ENCODE peak calls at places on chromosomes 6 and 20, in ten cellular contexts. One of them, this sample, is unnamed.

GRCh38 chr20:43961116-43961515 is 46.5 kb downstream of the TOX2 start:
- DNase-seq in stimulated activated CD8-positive, alpha-beta memory T cell treated with anti-CD3 and anti-CD28 coated beads, Interleukin-7, amount 100 ng/mL, for 4 hours: no peak
- DNase-seq in T-helper 17 cell: no peak
- DNase-seq in GDM1: no peak
- DNase-seq in HT1080: no peak
- DNase-seq in stimulated activated naive CD8-positive, alpha-beta T cell treated with anti-CD3 and anti-CD28 coated beads, Interleukin-15, Interleukin-2, amounts not matched to agents 100 U/mL and 50 U/mL, for 24 hours: no peak
- DNase-seq in effector CD4-positive, alpha-beta T cell: no peak
- DNase-seq in C1 segment of cervical spinal cord: no peak
- DNase-seq in right cardiac atrium: no peak
- DNase-seq in NCI-H510A: no peak
- DNase-seq in this sample: no peak

GRCh38 chr20:51732454-51732791 is 35.8 kb downstream of the ATP9A start:
- DNase-seq in stimulated activated CD8-positive, alpha-beta memory T cell treated with anti-CD3 and anti-CD28 coated beads, Interleukin-7, amount 100 ng/mL, for 4 hours: no peak
- DNase-seq in T-helper 17 cell: no peak
- DNase-seq in GDM1: no peak
- DNase-seq in HT1080: no peak
- DNase-seq in stimulated activated naive CD8-positive, alpha-beta T cell treated with anti-CD3 and anti-CD28 coated beads, Interleukin-15, Interleukin-2, amounts not matched to agents 100 U/mL and 50 U/mL, for 24 hours: no peak
- DNase-seq in effector CD4-positive, alpha-beta T cell: no peak
- DNase-seq in C1 segment of cervical spinal cord: no peak
- DNase-seq in right cardiac atrium: no peak
- DNase-seq in NCI-H510A: no peak
- DNase-seq in this sample: no peak

GRCh38 chr6:125099211-125100017 is 54.2 kb upstream of the TPD52L1 start:
- DNase-seq in stimulated activated CD8-positive, alpha-beta memory T cell treated with anti-CD3 and anti-CD28 coated beads, Interleukin-7, amount 100 ng/mL, for 4 hours: peak
- DNase-seq in T-helper 17 cell: no peak
- DNase-seq in GDM1: no peak
- DNase-seq in HT1080: peak
- DNase-seq in stimulated activated naive CD8-positive, alpha-beta T cell treated with anti-CD3 and anti-CD28 coated beads, Interleukin-15, Interleukin-2, amounts not matched to agents 100 U/mL and 50 U/mL, for 24 hours: peak
- DNase-seq in effector CD4-positive, alpha-beta T cell: no peak
- DNase-seq in C1 segment of cervical spinal cord: no peak
- DNase-seq in right cardiac atrium: peak
- DNase-seq in NCI-H510A: peak
- DNase-seq in this sample: peak

GRCh38 chr20:46987001-46987400 is 92.4 kb downstream of the EYA2 start:
- DNase-seq in stimulated activated CD8-positive, alpha-beta memory T cell treated with anti-CD3 and anti-CD28 coated beads, Interleukin-7, amount 100 ng/mL, for 4 hours: no peak
- DNase-seq in T-helper 17 cell: no peak
- DNase-seq in GDM1: no peak
- DNase-seq in HT1080: no peak
- DNase-seq in stimulated activated naive CD8-positive, alpha-beta T cell treated with anti-CD3 and anti-CD28 coated beads, Interleukin-15, Interleukin-2, amounts not matched to agents 100 U/mL and 50 U/mL, for 24 hours: no peak
- DNase-seq in effector CD4-positive, alpha-beta T cell: no peak
- DNase-seq in C1 segment of cervical spinal cord: no peak
- DNase-seq in right cardiac atrium: no peak
- DNase-seq in NCI-H510A: no peak
- DNase-seq in this sample: no peak

GRCh38 chr6:143099647-143100046 is 39.0 kb downstream of the AIG1 start:
- DNase-seq in stimulated activated CD8-positive, alpha-beta memory T cell treated with anti-CD3 and anti-CD28 coated beads, Interleukin-7, amount 100 ng/mL, for 4 hours: no peak
- DNase-seq in T-helper 17 cell: no peak
- DNase-seq in GDM1: no peak
- DNase-seq in HT1080: no peak
- DNase-seq in stimulated activated naive CD8-positive, alpha-beta T cell treated with anti-CD3 and anti-CD28 coated beads, Interleukin-15, Interleukin-2, amounts not matched to agents 100 U/mL and 50 U/mL, for 24 hours: no peak
- DNase-seq in effector CD4-positive, alpha-beta T cell: no peak
- DNase-seq in C1 segment of cervical spinal cord: no peak
- DNase-seq in right cardiac atrium: no peak
- DNase-seq in NCI-H510A: no peak
- DNase-seq in this sample: no peak

GRCh38 chr6:149995235-149995750 is 30.0 kb downstream of the RAET1L start:
- DNase-seq in stimulated activated CD8-positive, alpha-beta memory T cell treated with anti-CD3 and anti-CD28 coated beads, Interleukin-7, amount 100 ng/mL, for 4 hours: no peak
- DNase-seq in T-helper 17 cell: no peak
- DNase-seq in GDM1: no peak
- DNase-seq in HT1080: no peak
- DNase-seq in stimulated activated naive CD8-positive, alpha-beta T cell treated with anti-CD3 and anti-CD28 coated beads, Interleukin-15, Interleukin-2, amounts not matched to agents 100 U/mL and 50 U/mL, for 24 hours: no peak
- DNase-seq in effector CD4-positive, alpha-beta T cell: no peak
- DNase-seq in C1 segment of cervical spinal cord: no peak
- DNase-seq in right cardiac atrium: no peak
- DNase-seq in NCI-H510A: no peak
- DNase-seq in this sample: no peak

GRCh38 chr20:31747640-31748039 is 8.6 kb downstream of the TPX2 start:
- DNase-seq in stimulated activated CD8-positive, alpha-beta memory T cell treated with anti-CD3 and anti-CD28 coated beads, Interleukin-7, amount 100 ng/mL, for 4 hours: no peak
- DNase-seq in T-helper 17 cell: no peak
- DNase-seq in GDM1: no peak
- DNase-seq in HT1080: no peak
- DNase-seq in stimulated activated naive CD8-positive, alpha-beta T cell treated with anti-CD3 and anti-CD28 coated beads, Interleukin-15, Interleukin-2, amounts not matched to agents 100 U/mL and 50 U/mL, for 24 hours: no peak
- DNase-seq in effector CD4-positive, alpha-beta T cell: no peak
- DNase-seq in C1 segment of cervical spinal cord: no peak
- DNase-seq in right cardiac atrium: no peak
- DNase-seq in NCI-H510A: no peak
- DNase-seq in this sample: no peak

GRCh38 chr6:35568967-35569606 is 56.4 kb upstream of the TULP1 start:
- DNase-seq in stimulated activated CD8-positive, alpha-beta memory T cell treated with anti-CD3 and anti-CD28 coated beads, Interleukin-7, amount 100 ng/mL, for 4 hours: no peak
- DNase-seq in T-helper 17 cell: no peak
- DNase-seq in GDM1: no peak
- DNase-seq in HT1080: peak
- DNase-seq in stimulated activated naive CD8-positive, alpha-beta T cell treated with anti-CD3 and anti-CD28 coated beads, Interleukin-15, Interleukin-2, amounts not matched to agents 100 U/mL and 50 U/mL, for 24 hours: peak
- DNase-seq in effector CD4-positive, alpha-beta T cell: peak
- DNase-seq in C1 segment of cervical spinal cord: no peak
- DNase-seq in right cardiac atrium: peak
- DNase-seq in NCI-H510A: no peak
- DNase-seq in this sample: peak

GRCh38 chr6:25875563-25875905 is 1.5 kb upstream of the SLC17A3 start:
- DNase-seq in stimulated activated CD8-positive, alpha-beta memory T cell treated with anti-CD3 and anti-CD28 coated beads, Interleukin-7, amount 100 ng/mL, for 4 hours: no peak
- DNase-seq in T-helper 17 cell: no peak
- DNase-seq in GDM1: no peak
- DNase-seq in HT1080: no peak
- DNase-seq in stimulated activated naive CD8-positive, alpha-beta T cell treated with anti-CD3 and anti-CD28 coated beads, Interleukin-15, Interleukin-2, amounts not matched to agents 100 U/mL and 50 U/mL, for 24 hours: no peak
- DNase-seq in effector CD4-positive, alpha-beta T cell: no peak
- DNase-seq in C1 segment of cervical spinal cord: no peak
- DNase-seq in right cardiac atrium: no peak
- DNase-seq in NCI-H510A: no peak
- DNase-seq in this sample: no peak

GRCh38 chr6:47633141-47633540 is 65.2 kb upstream of the ADGRF4 start:
- DNase-seq in stimulated activated CD8-positive, alpha-beta memory T cell treated with anti-CD3 and anti-CD28 coated beads, Interleukin-7, amount 100 ng/mL, for 4 hours: no peak
- DNase-seq in T-helper 17 cell: no peak
- DNase-seq in GDM1: no peak
- DNase-seq in HT1080: peak
- DNase-seq in stimulated activated naive CD8-positive, alpha-beta T cell treated with anti-CD3 and anti-CD28 coated beads, Interleukin-15, Interleukin-2, amounts not matched to agents 100 U/mL and 50 U/mL, for 24 hours: no peak
- DNase-seq in effector CD4-positive, alpha-beta T cell: no peak
- DNase-seq in C1 segment of cervical spinal cord: no peak
- DNase-seq in right cardiac atrium: no peak
- DNase-seq in NCI-H510A: no peak
- DNase-seq in this sample: no peak

GRCh38 chr6:119333707-119334295 is 15.8 kb downstream of the MAN1A1 start:
- DNase-seq in stimulated activated CD8-positive, alpha-beta memory T cell treated with anti-CD3 and anti-CD28 coated beads, Interleukin-7, amount 100 ng/mL, for 4 hours: no peak
- DNase-seq in T-helper 17 cell: no peak
- DNase-seq in GDM1: no peak
- DNase-seq in HT1080: no peak
- DNase-seq in stimulated activated naive CD8-positive, alpha-beta T cell treated with anti-CD3 and anti-CD28 coated beads, Interleukin-15, Interleukin-2, amounts not matched to agents 100 U/mL and 50 U/mL, for 24 hours: no peak
- DNase-seq in effector CD4-positive, alpha-beta T cell: no peak
- DNase-seq in C1 segment of cervical spinal cord: no peak
- DNase-seq in right cardiac atrium: no peak
- DNase-seq in NCI-H510A: no peak
- DNase-seq in this sample: no peak

GRCh38 chr20:34621383-34622367 is 55.2 kb downstream of the PIGU start:
- DNase-seq in stimulated activated CD8-positive, alpha-beta memory T cell treated with anti-CD3 and anti-CD28 coated beads, Interleukin-7, amount 100 ng/mL, for 4 hours: no peak
- DNase-seq in T-helper 17 cell: no peak
- DNase-seq in GDM1: no peak
- DNase-seq in HT1080: no peak
- DNase-seq in stimulated activated naive CD8-positive, alpha-beta T cell treated with anti-CD3 and anti-CD28 coated beads, Interleukin-15, Interleukin-2, amounts not matched to agents 100 U/mL and 50 U/mL, for 24 hours: no peak
- DNase-seq in effector CD4-positive, alpha-beta T cell: no peak
- DNase-seq in C1 segment of cervical spinal cord: no peak
- DNase-seq in right cardiac atrium: no peak
- DNase-seq in NCI-H510A: no peak
- DNase-seq in this sample: no peak

GRCh38 chr6:129555206-129555832 is 154.7 kb downstream of the ARHGAP18 start:
- DNase-seq in stimulated activated CD8-positive, alpha-beta memory T cell treated with anti-CD3 and anti-CD28 coated beads, Interleukin-7, amount 100 ng/mL, for 4 hours: no peak
- DNase-seq in T-helper 17 cell: no peak
- DNase-seq in GDM1: no peak
- DNase-seq in HT1080: no peak
- DNase-seq in stimulated activated naive CD8-positive, alpha-beta T cell treated with anti-CD3 and anti-CD28 coated beads, Interleukin-15, Interleukin-2, amounts not matched to agents 100 U/mL and 50 U/mL, for 24 hours: no peak
- DNase-seq in effector CD4-positive, alpha-beta T cell: no peak
- DNase-seq in C1 segment of cervical spinal cord: no peak
- DNase-seq in right cardiac atrium: no peak
- DNase-seq in NCI-H510A: no peak
- DNase-seq in this sample: no peak

GRCh38 chr20:40961686-40962640 is 66.7 kb upstream of the TOP1 start:
- DNase-seq in stimulated activated CD8-positive, alpha-beta memory T cell treated with anti-CD3 and anti-CD28 coated beads, Interleukin-7, amount 100 ng/mL, for 4 hours: no peak
- DNase-seq in T-helper 17 cell: no peak
- DNase-seq in GDM1: no peak
- DNase-seq in HT1080: peak
- DNase-seq in stimulated activated naive CD8-positive, alpha-beta T cell treated with anti-CD3 and anti-CD28 coated beads, Interleukin-15, Interleukin-2, amounts not matched to agents 100 U/mL and 50 U/mL, for 24 hours: no peak
- DNase-seq in effector CD4-positive, alpha-beta T cell: no peak
- DNase-seq in C1 segment of cervical spinal cord: no peak
- DNase-seq in right cardiac atrium: no peak
- DNase-seq in NCI-H510A: no peak
- DNase-seq in this sample: no peak

This sample was measured in Right ventricle myocardium inferior.